ENCODE peak calls at places on chromosomes 7 and 10, in four cellular contexts. One of them, this sample, is unnamed.

GRCh38 chr7:50450691-50451051 is 521 bp upstream of the FIGNL1 start:
- DNase-seq in HepG2: no peak
- DNase-seq in GM23338: peak; percentile 56
- DNase-seq in A549: peak; percentile 10
- DNase-seq in this sample: no peak

GRCh38 chr7:158740657-158741293 is 36.2 kb upstream of the NCAPG2 start:
- DNase-seq in HepG2: no peak
- DNase-seq in GM23338: no peak
- DNase-seq in A549: peak; percentile 51
- DNase-seq in this sample: peak; percentile 68

GRCh38 chr10:67763499-67764011 is 67.6 kb upstream of the CTNNA3 start:
- DNase-seq in HepG2: peak; percentile 23
- DNase-seq in GM23338: peak; percentile 74
- DNase-seq in A549: peak; percentile 58
- DNase-seq in this sample: peak; percentile 29

GRCh38 chr10:71970331-71970730 is 6.1 kb downstream of the CHST3 start:
- DNase-seq in HepG2: no peak
- DNase-seq in GM23338: peak; percentile 89
- DNase-seq in A549: peak; percentile 62
- DNase-seq in this sample: peak; percentile 70

GRCh38 chr10:59847326-59847725 is 59.0 kb downstream of the CCDC6 start:
- DNase-seq in HepG2: no peak
- DNase-seq in GM23338: peak; percentile 91
- DNase-seq in A549: no peak
- DNase-seq in this sample: no peak

GRCh38 chr10:18607503-18607902 is 43.9 kb downstream of the NSUN6 start:
- DNase-seq in HepG2: peak; percentile 37
- DNase-seq in GM23338: no peak
- DNase-seq in A549: peak; percentile 72
- DNase-seq in this sample: peak; percentile 54

GRCh38 chr10:92961638-92962037 is 99.0 kb upstream of the CYP26C1 start:
- DNase-seq in HepG2: no peak
- DNase-seq in GM23338: no peak
- DNase-seq in A549: no peak
- DNase-seq in this sample: no peak

GRCh38 chr7:55775051-55775420 is 87.5 kb downstream of the SEPTIN14 start:
- DNase-seq in HepG2: no peak
- DNase-seq in GM23338: peak; percentile 33
- DNase-seq in A549: no peak
- DNase-seq in this sample: no peak

GRCh38 chr7:135245226-135245625 is 11.6 kb downstream of the STRA8 start:
- DNase-seq in HepG2: no peak
- DNase-seq in GM23338: no peak
- DNase-seq in A549: no peak
- DNase-seq in this sample: no peak

GRCh38 chr10:13617146-13617545 is 30.4 kb downstream of the PRPF18 start:
- DNase-seq in HepG2: no peak
- DNase-seq in GM23338: no peak
- DNase-seq in A549: no peak
- DNase-seq in this sample: no peak

GRCh38 chr10:5876181-5876768 is 13.4 kb downstream of the ANKRD16 start:
- DNase-seq in HepG2: no peak
- DNase-seq in GM23338: no peak
- DNase-seq in A549: no peak
- DNase-seq in this sample: no peak

GRCh38 chr10:59245751-59246150 is 69.3 kb downstream of the PHYHIPL start:
- DNase-seq in HepG2: no peak
- DNase-seq in GM23338: no peak
- DNase-seq in A549: no peak
- DNase-seq in this sample: no peak

GRCh38 chr10:90887555-90887954 is 15.8 kb downstream of the RPP30 start:
- DNase-seq in HepG2: no peak
- DNase-seq in GM23338: no peak
- DNase-seq in A549: no peak
- DNase-seq in this sample: no peak

GRCh38 chr7:83546586-83546985 is 102.4 kb downstream of the SEMA3E start:
- DNase-seq in HepG2: no peak
- DNase-seq in GM23338: no peak
- DNase-seq in A549: no peak
- DNase-seq in this sample: no peak

GRCh38 chr10:22017283-22018020 is 13.9 kb upstream of the DNAJC1 start:
- DNase-seq in HepG2: no peak
- DNase-seq in GM23338: no peak
- DNase-seq in A549: no peak
- DNase-seq in this sample: peak; percentile 37
- TF ChIP-seq JUNB in HepG2: no peak
- TF ChIP-seq JUNB in GM23338: no peak
- TF ChIP-seq JUNB in A549: no peak
- TF ChIP-seq JUNB in this sample: no peak

GRCh38 chr7:13416071-13416470 is 573.4 kb downstream of the ETV1 start:
- DNase-seq in HepG2: no peak
- DNase-seq in GM23338: no peak
- DNase-seq in A549: no peak
- DNase-seq in this sample: no peak
- TF ChIP-seq JUNB in HepG2: no peak
- TF ChIP-seq JUNB in GM23338: no peak
- TF ChIP-seq JUNB in A549: no peak
- TF ChIP-seq JUNB in this sample: no peak

GRCh38 chr7:106369816-106370215 is 85.0 kb upstream of the NAMPT start:
- DNase-seq in HepG2: no peak
- DNase-seq in GM23338: no peak
- DNase-seq in A549: no peak
- DNase-seq in this sample: no peak

GRCh38 chr7:106371629-106372028 is 86.8 kb upstream of the NAMPT start:
- DNase-seq in HepG2: no peak
- DNase-seq in GM23338: no peak
- DNase-seq in A549: no peak
- DNase-seq in this sample: no peak

GRCh38 chr7:106372595-106373318 is 88.0 kb upstream of the NAMPT start:
- DNase-seq in HepG2: no peak
- DNase-seq in GM23338: no peak
- DNase-seq in A549: no peak
- DNase-seq in this sample: no peak

GRCh38 chr7:106370542-106370941 is 85.8 kb upstream of the NAMPT start:
- DNase-seq in HepG2: no peak
- DNase-seq in GM23338: no peak
- DNase-seq in A549: no peak
- DNase-seq in this sample: no peak

DNA sequence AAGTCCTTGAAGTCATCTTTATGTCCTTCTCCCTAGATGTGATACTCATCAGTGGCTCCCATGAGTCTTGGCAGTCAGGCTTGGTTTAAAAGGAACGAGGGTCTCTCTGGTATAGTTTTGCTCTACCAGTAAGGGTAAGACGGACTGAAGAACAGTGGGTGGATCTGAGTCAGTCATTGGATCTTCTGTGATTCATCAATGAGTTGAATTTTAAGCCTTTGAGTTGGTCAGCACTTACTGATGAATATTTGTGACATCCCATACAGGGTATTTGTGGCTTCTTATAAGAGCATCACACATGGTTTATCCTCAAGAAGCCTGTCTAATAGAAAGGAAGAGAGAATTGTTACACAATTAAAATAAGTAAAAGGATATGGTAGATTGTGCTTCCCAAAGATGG is 87.3 kb upstream of the NAMPT start:
- DNase-seq in HepG2: no peak
- DNase-seq in GM23338: no peak
- DNase-seq in A549: no peak
- DNase-seq in this sample: no peak
- TF ChIP-seq JUNB in HepG2: no peak
- TF ChIP-seq JUNB in GM23338: no peak
- TF ChIP-seq JUNB in A549: no peak
- TF ChIP-seq JUNB in this sample: no peak

DNA sequence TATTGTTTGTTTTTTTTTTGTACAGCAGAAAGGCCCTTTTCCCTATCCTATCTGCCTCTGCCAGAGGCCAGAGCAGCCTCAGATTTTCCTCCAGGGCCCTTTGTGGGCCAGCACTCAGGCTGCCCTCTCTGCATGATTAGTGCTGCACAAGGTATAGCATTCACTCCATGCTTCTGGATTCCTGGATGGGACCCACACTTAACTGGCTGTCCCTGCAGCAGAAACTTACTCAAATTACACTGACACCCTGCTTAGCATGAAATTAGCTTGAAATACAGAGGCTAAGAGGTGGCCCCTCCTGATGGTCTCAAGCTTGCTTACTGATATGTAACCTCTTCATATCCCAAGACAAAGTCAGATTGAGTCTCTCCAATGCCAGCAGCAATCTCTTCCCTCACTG is 239.3 kb downstream of the SORCS1 start:
- DNase-seq in HepG2: no peak
- DNase-seq in GM23338: peak; percentile 12
- DNase-seq in A549: no peak
- DNase-seq in this sample: no peak
- TF ChIP-seq JUNB in HepG2: no peak
- TF ChIP-seq JUNB in GM23338: no peak
- TF ChIP-seq JUNB in A549: no peak
- TF ChIP-seq JUNB in this sample: no peak

GRCh38 chr7:128836729-128837348 is 6.6 kb downstream of the FLNC start:
- DNase-seq in HepG2: no peak
- DNase-seq in GM23338: no peak
- DNase-seq in A549: no peak
- DNase-seq in this sample: no peak

GRCh38 chr7:128835231-128835751 is 5.1 kb downstream of the FLNC start:
- DNase-seq in HepG2: no peak
- DNase-seq in GM23338: no peak
- DNase-seq in A549: no peak
- DNase-seq in this sample: no peak

GRCh38 chr7:128837521-128837921 is 7.3 kb downstream of the FLNC start:
- DNase-seq in HepG2: no peak
- DNase-seq in GM23338: no peak
- DNase-seq in A549: no peak
- DNase-seq in this sample: no peak

GRCh38 chr7:128833939-128834310 is 3.7 kb downstream of the FLNC start:
- DNase-seq in HepG2: no peak
- DNase-seq in GM23338: no peak
- DNase-seq in A549: no peak
- DNase-seq in this sample: no peak

DNA sequence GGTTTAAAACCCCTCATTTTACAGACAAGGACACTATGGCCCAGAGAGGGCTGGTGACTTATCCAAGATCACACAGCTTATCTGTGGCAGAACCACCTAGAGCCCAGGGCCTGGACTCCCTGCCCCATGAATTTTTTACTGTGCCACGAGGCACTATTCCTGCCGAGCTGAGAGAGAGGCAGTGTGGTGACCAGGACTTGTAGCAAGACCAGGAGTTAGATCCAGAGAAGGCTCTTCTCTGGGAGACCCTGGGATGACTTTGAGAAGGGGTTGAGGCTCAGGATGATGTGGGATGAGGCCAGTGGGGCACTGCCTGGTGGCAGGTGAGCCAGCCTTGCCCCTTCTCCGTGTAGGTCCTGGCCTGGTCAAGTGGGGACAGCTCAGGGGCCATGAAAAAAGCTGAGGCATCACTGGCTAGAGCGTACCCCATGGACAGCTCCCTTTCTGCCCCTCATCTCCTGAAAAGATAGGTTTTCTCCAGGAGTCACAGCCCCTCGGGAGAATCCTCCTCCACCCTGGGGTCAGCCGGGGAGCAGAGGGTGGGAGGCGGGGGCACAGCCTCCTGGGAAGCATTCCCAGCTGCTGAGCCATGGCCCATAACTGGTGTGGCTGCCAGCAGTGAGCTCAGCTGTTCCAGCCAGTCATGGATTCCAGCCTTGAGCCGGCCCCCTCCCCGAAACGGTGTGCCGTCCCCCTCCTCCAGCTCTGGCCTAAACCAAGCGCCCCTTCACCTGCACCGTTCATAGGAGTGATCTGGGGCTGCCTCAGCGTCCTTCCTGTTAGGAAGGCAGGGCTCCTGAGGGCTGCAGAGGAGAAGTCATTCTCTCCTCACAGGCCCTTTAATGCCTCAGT is 5.8 kb downstream of the FLNC start:
- DNase-seq in HepG2: no peak
- DNase-seq in GM23338: no peak
- DNase-seq in A549: no peak
- DNase-seq in this sample: no peak
- TF ChIP-seq JUNB in HepG2: no peak
- TF ChIP-seq JUNB in GM23338: no peak
- TF ChIP-seq JUNB in A549: no peak
- TF ChIP-seq JUNB in this sample: no peak